ENCODE peak calls at places on chromosomes 7 and 10, in four cellular contexts. N, O, H and D are unnamed samples.
A peak's percentile ranks its signal among the peaks of the same experiment; 100 is the strongest.

GRCh38 chr10:114893248-114893647 is 44.7 kb upstream of the TRUB1 start:
- DNase-seq in N (no peak), O (no peak), H (no peak), D (no peak)

GRCh38 chr7:33933611-33934281 is 28.4 kb downstream of the BMPER start:
- DNase-seq in N (peak; percentile 80), O (no peak), H (no peak), D (peak; percentile 74)

GRCh38 chr7:22726849-22727792 is at the start of gene IL6:
- DNase-seq in N (peak; percentile 94), O (no peak), H (no peak), D (peak; percentile 96)

GRCh38 chr7:48140001-48140681 is 31.1 kb upstream of the ABCA13 start:
- DNase-seq in N (no peak), O (no peak), H (no peak), D (peak; percentile 10)

GRCh38 chr7:117270371-117270770 is 52.5 kb downstream of the WNT2 start:
- DNase-seq in N (peak; percentile 48), O (no peak), H (no peak), D (peak; percentile 63)

GRCh38 chr7:70700935-70701425 is 431.0 kb upstream of the GALNT17 start:
- DNase-seq in N (no peak), O (no peak), H (no peak), D (no peak)

GRCh38 chr7:141590666-141591065 is 39.5 kb downstream of the AGK start:
- DNase-seq in N (no peak), O (no peak), H (no peak), D (no peak)

GRCh38 chr7:15016726-15017125 is 114.2 kb upstream of the DGKB start:
- DNase-seq in N (no peak), O (no peak), H (no peak), D (no peak)

GRCh38 chr7:73809454-73810090 is 21.2 kb upstream of the CLDN4 start:
- DNase-seq in N (no peak), O (no peak), H (no peak), D (no peak)

GRCh38 chr7:42237891-42238531 is 1.0 kb upstream of the GLI3 start:
- DNase-seq in N (no peak), O (no peak), H (no peak), D (peak; percentile 73)

GRCh38 chr10:131231323-131231964 is 80.1 kb downstream of the TCERG1L start:
- DNase-seq in N (no peak), O (no peak), H (no peak), D (no peak)

GRCh38 chr7:140673770-140674155 is 1.0 kb downstream of the ADCK2 start:
- DNase-seq in N (no peak), O (no peak), H (no peak), D (no peak)

GRCh38 chr7:139895141-139895829 is 66.2 kb downstream of the TBXAS1 start:
- DNase-seq in N (no peak), O (no peak), H (no peak), D (peak; percentile 32)

GRCh38 chr7:149257146-149257545 is 4.8 kb upstream of the ZNF783 start:
- DNase-seq in N (no peak), O (no peak), H (no peak), D (no peak)

GRCh38 chr7:30880090-30880704 is 31.5 kb upstream of the AQP1 start:
- DNase-seq in N (no peak), O (no peak), H (no peak), D (no peak)

GRCh38 chr10:63611078-63611477 is 89.9 kb downstream of the REEP3 start:
- DNase-seq in N (no peak), O (no peak), H (no peak), D (peak; percentile 45)

GRCh38 chr7:128108641-128109423 is 77.6 kb upstream of the LRRC4 start:
- DNase-seq in N (no peak), O (no peak), H (no peak), D (no peak)

GRCh38 chr10:132546567-132547420 is 9.2 kb downstream of the INPP5A start:
- DNase-seq in N (no peak), O (no peak), H (no peak), D (no peak)